ENCODE peak calls at places on chromosomes 11 and 22, in eight cellular contexts. One of them, this sample, is unnamed.

GRCh38 chr11:117511483-117511934 is 183.9 kb downstream of the CEP164 start:
- DNase-seq in HFFc6: no peak
- DNase-seq in GM12891: no peak
- DNase-seq in AG09319: no peak
- DNase-seq in endodermal cell: no peak
- DNase-seq in activated CD8-positive, alpha-beta T cell treated with anti-CD3 and anti-CD28 coated beads for 36 hours: no peak
- DNase-seq in NCI-H748 treated with DMSO at 0.1 percent for 48 hours: no peak
- DNase-seq in GF-D8: no peak
- DNase-seq in this sample: no peak

GRCh38 chr11:102061276-102061675 is 14.0 kb downstream of the CFAP300 start:
- DNase-seq in activated CD8-positive, alpha-beta T cell treated with anti-CD3 and anti-CD28 coated beads for 36 hours: no peak
- DNase-seq in endodermal cell: no peak
- DNase-seq in HFFc6: no peak
- DNase-seq in GM12891: no peak
- DNase-seq in GF-D8: no peak
- DNase-seq in AG09319: no peak
- DNase-seq in NCI-H748 treated with DMSO at 0.1 percent for 48 hours: no peak
- DNase-seq in this sample: no peak

GRCh38 chr11:109037856-109038780 is 373.2 kb downstream of the DDX10 start:
- DNase-seq in HFFc6: peak; percentile 83
- DNase-seq in NCI-H748 treated with DMSO at 0.1 percent for 48 hours: no peak
- DNase-seq in endodermal cell: no peak
- DNase-seq in AG09319: peak; percentile 37
- DNase-seq in GM12891: no peak
- DNase-seq in GF-D8: no peak
- DNase-seq in activated CD8-positive, alpha-beta T cell treated with anti-CD3 and anti-CD28 coated beads for 36 hours: no peak
- DNase-seq in this sample: peak; percentile 90

GRCh38 chr22:23271597-23271908 is 91.2 kb downstream of the BCR start:
- DNase-seq in GF-D8: no peak
- DNase-seq in endodermal cell: no peak
- DNase-seq in HFFc6: no peak
- DNase-seq in activated CD8-positive, alpha-beta T cell treated with anti-CD3 and anti-CD28 coated beads for 36 hours: no peak
- DNase-seq in AG09319: no peak
- DNase-seq in GM12891: no peak
- DNase-seq in NCI-H748 treated with DMSO at 0.1 percent for 48 hours: no peak
- DNase-seq in this sample: no peak

GRCh38 chr11:133833101-133833898 is 12.0 kb downstream of the SPATA19 start:
- DNase-seq in activated CD8-positive, alpha-beta T cell treated with anti-CD3 and anti-CD28 coated beads for 36 hours: no peak
- DNase-seq in HFFc6: no peak
- DNase-seq in NCI-H748 treated with DMSO at 0.1 percent for 48 hours: no peak
- DNase-seq in endodermal cell: peak; percentile 47
- DNase-seq in GM12891: no peak
- DNase-seq in AG09319: no peak
- DNase-seq in GF-D8: no peak
- DNase-seq in this sample: no peak

GRCh38 chr22:26259510-26259909 is 90.2 kb downstream of the SEZ6L start:
- DNase-seq in AG09319: no peak
- DNase-seq in activated CD8-positive, alpha-beta T cell treated with anti-CD3 and anti-CD28 coated beads for 36 hours: peak; percentile 48
- DNase-seq in endodermal cell: peak; percentile 91
- DNase-seq in HFFc6: no peak
- DNase-seq in GM12891: no peak
- DNase-seq in GF-D8: no peak
- DNase-seq in NCI-H748 treated with DMSO at 0.1 percent for 48 hours: no peak
- DNase-seq in this sample: peak; percentile 28

GRCh38 chr11:2258501-2259465 is 11.6 kb downstream of the ASCL2 start:
- DNase-seq in GM12891: no peak
- DNase-seq in HFFc6: no peak
- DNase-seq in activated CD8-positive, alpha-beta T cell treated with anti-CD3 and anti-CD28 coated beads for 36 hours: no peak
- DNase-seq in GF-D8: no peak
- DNase-seq in NCI-H748 treated with DMSO at 0.1 percent for 48 hours: no peak
- DNase-seq in endodermal cell: peak; percentile 36
- DNase-seq in AG09319: no peak
- DNase-seq in this sample: peak; percentile 10

GRCh38 chr11:63889344-63889743 is 27.6 kb downstream of the RCOR2 start:
- DNase-seq in AG09319: no peak
- DNase-seq in activated CD8-positive, alpha-beta T cell treated with anti-CD3 and anti-CD28 coated beads for 36 hours: no peak
- DNase-seq in GF-D8: no peak
- DNase-seq in GM12891: no peak
- DNase-seq in NCI-H748 treated with DMSO at 0.1 percent for 48 hours: no peak
- DNase-seq in HFFc6: no peak
- DNase-seq in endodermal cell: no peak
- DNase-seq in this sample: no peak

GRCh38 chr11:75239551-75240290 is 853 bp upstream of the TPBGL start:
- DNase-seq in NCI-H748 treated with DMSO at 0.1 percent for 48 hours: no peak
- DNase-seq in HFFc6: no peak
- DNase-seq in AG09319: no peak
- DNase-seq in GM12891: no peak
- DNase-seq in endodermal cell: peak; percentile 56
- DNase-seq in activated CD8-positive, alpha-beta T cell treated with anti-CD3 and anti-CD28 coated beads for 36 hours: no peak
- DNase-seq in GF-D8: no peak
- DNase-seq in this sample: no peak

GRCh38 chr11:68351450-68352275 is 39.3 kb downstream of the LRP5 start:
- DNase-seq in GF-D8: no peak
- DNase-seq in NCI-H748 treated with DMSO at 0.1 percent for 48 hours: no peak
- DNase-seq in HFFc6: no peak
- DNase-seq in endodermal cell: no peak
- DNase-seq in AG09319: no peak
- DNase-seq in activated CD8-positive, alpha-beta T cell treated with anti-CD3 and anti-CD28 coated beads for 36 hours: no peak
- DNase-seq in GM12891: no peak
- DNase-seq in this sample: no peak

GRCh38 chr11:73277467-73277866 is 5.3 kb downstream of the P2RY6 start:
- DNase-seq in endodermal cell: peak; percentile 38
- DNase-seq in HFFc6: no peak
- DNase-seq in GM12891: no peak
- DNase-seq in NCI-H748 treated with DMSO at 0.1 percent for 48 hours: no peak
- DNase-seq in activated CD8-positive, alpha-beta T cell treated with anti-CD3 and anti-CD28 coated beads for 36 hours: no peak
- DNase-seq in AG09319: no peak
- DNase-seq in GF-D8: no peak
- DNase-seq in this sample: no peak

GRCh38 chr11:122248130-122248529 is 132.1 kb upstream of the BLID start:
- DNase-seq in endodermal cell: no peak
- DNase-seq in GM12891: no peak
- DNase-seq in AG09319: no peak
- DNase-seq in activated CD8-positive, alpha-beta T cell treated with anti-CD3 and anti-CD28 coated beads for 36 hours: no peak
- DNase-seq in NCI-H748 treated with DMSO at 0.1 percent for 48 hours: no peak
- DNase-seq in HFFc6: no peak
- DNase-seq in GF-D8: no peak
- DNase-seq in this sample: no peak

This sample was measured in GM03348.